ENCODE peak calls at places on chromosomes 3 and 15, in four cellular contexts. O is IMR-90, W is fibroblast of lung, F is psoas muscle. D is an unnamed sample.

GRCh38 chr15:77907824-77908751 is 169.4 kb downstream of the TBC1D2B start:
- DNase-seq in O (peak; percentile 18), F (no peak), W (peak; percentile 46), D (peak; percentile 72)

GRCh38 chr3:190205739-190206138 is 85.0 kb upstream of the P3H2 start:
- DNase-seq in F (no peak), O (peak; percentile 92), W (peak; percentile 52), D (no peak)

GRCh38 chr3:53842436-53843194 is 3.6 kb downstream of the CHDH start:
- DNase-seq in F (no peak), W (no peak), O (peak; percentile 23), D (no peak)

GRCh38 chr15:67465196-67465952 is 55.6 kb upstream of the C15orf61 start:
- DNase-seq in F (no peak), O (no peak), W (no peak), D (no peak)

GRCh38 chr15:24659622-24660021 is 16.0 kb upstream of the NPAP1 start:
- DNase-seq in F (no peak), O (no peak), W (no peak), D (no peak)

GRCh38 chr3:30747771-30748281 is 141.4 kb downstream of the TGFBR2 start:
- DNase-seq in F (no peak), O (peak; percentile 79), W (peak; percentile 58), D (no peak)

GRCh38 chr3:159996018-159996417 is 7.4 kb downstream of the IL12A start:
- DNase-seq in O (peak; percentile 67), W (peak; percentile 42), F (no peak), D (no peak)

GRCh38 chr3:173003471-173003870 is 137.6 kb downstream of the SPATA16 start:
- DNase-seq in F (no peak), W (no peak), O (no peak), D (no peak)

GRCh38 chr15:50506121-50506520 is 40.3 kb downstream of the USP50 start:
- DNase-seq in F (no peak), O (no peak), W (no peak), D (no peak)

GRCh38 chr3:45343947-45344346 is 44.4 kb upstream of the LARS2 start:
- DNase-seq in W (peak; percentile 19), O (peak; percentile 18), F (no peak), D (no peak)

GRCh38 chr3:122929576-122930365 is 97.8 kb downstream of the SEMA5B start:
- DNase-seq in O (no peak), W (no peak), F (no peak), D (no peak)

GRCh38 chr15:63191895-63192603 is 2.6 kb downstream of the RAB8B start:
- DNase-seq in F (no peak), W (no peak), O (no peak), D (no peak)
- H3K4me1 ChIP-seq in F (peaks cover 26% of the 10 kb centered on the region), W (peaks cover 18% of the 10 kb centered on the region), O (peaks cover 15% of the 10 kb centered on the region), D (peaks cover 66% of the 10 kb centered on the region)

GRCh38 chr3:16482770-16483531 is 30.5 kb downstream of the RFTN1 start:
- DNase-seq in W (no peak), O (peak; percentile 39), F (no peak), D (no peak)

GRCh38 chr3:16481570-16481897 is 32.0 kb downstream of the RFTN1 start:
- DNase-seq in W (no peak), O (no peak), F (no peak), D (no peak)

GRCh38 chr3:16478516-16478915 is 35.0 kb downstream of the RFTN1 start:
- DNase-seq in O (peak; percentile 91), W (peak; percentile 55), F (no peak), D (no peak)

GRCh38 chr3:16482194-16482769 is 31.2 kb downstream of the RFTN1 start:
- DNase-seq in O (no peak), F (no peak), W (no peak), D (no peak)

DNA sequence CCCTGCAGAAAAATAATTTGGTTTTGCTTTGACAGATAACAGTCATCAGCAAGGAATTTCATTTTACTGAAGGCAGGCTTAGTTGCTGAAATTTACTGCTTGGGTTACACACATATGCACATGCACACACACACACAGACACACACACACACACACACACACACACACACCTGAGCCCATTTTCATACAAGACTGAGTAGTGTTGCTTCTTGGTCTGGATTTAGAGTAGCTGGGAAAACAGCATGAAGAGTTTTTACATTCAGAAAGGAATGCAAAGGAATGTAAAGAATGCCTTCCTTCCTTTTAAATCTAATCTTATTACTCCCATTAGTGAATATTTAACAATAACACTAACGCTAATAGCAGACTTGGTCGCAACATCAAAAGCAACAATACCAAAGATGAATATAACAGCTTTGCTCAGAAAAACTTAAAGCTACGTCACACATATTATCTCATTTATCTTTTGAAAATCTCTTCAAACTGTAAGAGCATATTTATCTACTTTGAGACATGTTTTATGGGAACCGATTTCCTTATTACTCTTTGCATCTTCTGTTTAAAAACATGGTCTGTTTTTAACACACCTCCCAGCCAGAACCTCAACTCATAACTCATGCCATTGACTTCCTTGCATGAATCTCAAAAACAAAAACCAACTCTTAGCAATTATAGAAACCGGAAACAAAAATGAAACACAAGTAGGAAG is 32.5 kb downstream of the RFTN1 start:
- DNase-seq in F (no peak), O (peak; percentile 70), W (peak; percentile 31), D (no peak)
- H3K4me1 ChIP-seq in F (peaks cover 33% of the 10 kb centered on the region), O (peaks cover 44% of the 10 kb centered on the region), W (peaks cover 28% of the 10 kb centered on the region), D (peaks cover 23% of the 10 kb centered on the region)

GRCh38 chr3:79568938-79569337 is 198.9 kb downstream of the ROBO1 start:
- DNase-seq in W (no peak), F (no peak), O (no peak), D (no peak)
- H3K4me1 ChIP-seq in W (no peaks in the 10 kb centered on the region), F (no peaks in the 10 kb centered on the region), O (no peaks in the 10 kb centered on the region), D (no peaks in the 10 kb centered on the region)

DNA sequence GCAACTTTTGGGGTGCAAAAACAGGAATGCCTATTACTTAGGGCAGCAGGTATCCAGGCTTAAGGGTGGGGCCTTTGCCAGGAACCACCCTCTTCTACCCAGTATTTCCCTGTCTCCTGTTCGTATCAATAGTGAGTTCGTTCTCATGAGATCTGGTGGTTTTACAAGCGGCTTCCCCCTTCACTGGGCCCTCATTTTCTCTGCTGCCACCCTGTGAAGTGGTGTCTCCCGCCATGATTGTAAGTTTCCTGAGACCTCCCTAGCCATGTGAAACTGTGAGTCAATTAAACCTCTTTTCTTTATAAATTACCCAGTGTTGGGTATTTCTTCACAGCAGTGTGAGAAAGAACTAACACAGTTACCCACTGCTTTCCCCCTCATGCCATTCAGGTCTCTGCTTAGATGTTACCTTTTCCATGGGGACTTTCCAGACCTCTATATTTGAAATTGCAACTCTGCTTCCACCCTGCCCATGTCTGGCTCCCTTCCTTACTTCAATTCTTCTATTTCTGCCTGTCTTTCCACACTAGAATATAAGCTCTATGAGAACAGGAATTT is 23.9 kb upstream of the TRA2B start:
- DNase-seq in F (no peak), O (no peak), W (no peak), D (no peak)
- H3K4me1 ChIP-seq in F (peaks cover 11% of the 10 kb centered on the region), O (peaks cover 6% of the 10 kb centered on the region), W (no peaks in the 10 kb centered on the region), D (peaks cover 19% of the 10 kb centered on the region)

DNA sequence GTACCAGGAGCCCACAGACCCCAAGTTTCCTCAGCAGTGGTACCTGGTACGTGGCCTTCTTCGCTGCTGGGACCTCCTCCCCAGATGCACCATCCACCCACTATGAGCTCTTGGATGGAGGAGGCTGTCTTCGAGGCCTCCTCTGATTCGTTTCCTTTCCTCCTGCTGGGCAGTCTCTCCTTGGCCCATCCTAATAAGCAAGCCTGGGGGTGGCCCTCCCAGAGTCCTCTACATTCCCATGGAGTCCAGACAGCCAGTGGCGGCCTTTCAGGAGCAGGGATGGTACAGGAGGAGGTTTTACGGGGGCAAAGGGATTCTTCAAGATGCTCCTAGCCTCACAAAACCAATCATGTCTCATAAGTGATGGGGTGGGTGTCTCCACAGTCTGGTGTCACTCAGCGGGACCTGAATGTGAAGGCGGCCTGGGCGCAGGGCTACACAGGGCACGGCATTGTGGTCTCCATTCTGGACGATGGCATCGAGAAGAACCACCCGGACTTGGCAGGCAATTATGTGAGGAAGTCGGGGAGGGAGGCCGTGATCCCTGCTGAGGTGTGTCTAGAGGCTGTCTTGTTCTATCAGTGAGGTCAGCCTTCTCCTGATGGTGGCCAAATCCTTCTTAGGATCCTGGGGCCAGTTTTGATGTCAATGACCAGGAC is 7.7 kb upstream of the FES start:
- DNase-seq in O (no peak), F (no peak), W (no peak), D (no peak)
- H3K4me1 ChIP-seq in O (peaks cover 20% of the 10 kb centered on the region), F (peaks cover 20% of the 10 kb centered on the region), W (peaks cover 10% of the 10 kb centered on the region), D (peaks cover 26% of the 10 kb centered on the region)

GRCh38 chr15:41943543-41944312 is 28.6 kb downstream of the EHD4 start:
- DNase-seq in F (no peak), O (no peak), W (no peak), D (peak; percentile 71)

GRCh38 chr15:41942886-41943285 is 29.5 kb downstream of the EHD4 start:
- DNase-seq in W (no peak), F (no peak), O (no peak), D (no peak)

GRCh38 chr15:41945701-41946100 is 26.7 kb downstream of the EHD4 start:
- DNase-seq in W (no peak), F (no peak), O (no peak), D (peak; percentile 37)

GRCh38 chr15:41945221-41945620 is 27.1 kb downstream of the EHD4 start:
- DNase-seq in F (no peak), W (no peak), O (no peak), D (peak; percentile 58)

DNA sequence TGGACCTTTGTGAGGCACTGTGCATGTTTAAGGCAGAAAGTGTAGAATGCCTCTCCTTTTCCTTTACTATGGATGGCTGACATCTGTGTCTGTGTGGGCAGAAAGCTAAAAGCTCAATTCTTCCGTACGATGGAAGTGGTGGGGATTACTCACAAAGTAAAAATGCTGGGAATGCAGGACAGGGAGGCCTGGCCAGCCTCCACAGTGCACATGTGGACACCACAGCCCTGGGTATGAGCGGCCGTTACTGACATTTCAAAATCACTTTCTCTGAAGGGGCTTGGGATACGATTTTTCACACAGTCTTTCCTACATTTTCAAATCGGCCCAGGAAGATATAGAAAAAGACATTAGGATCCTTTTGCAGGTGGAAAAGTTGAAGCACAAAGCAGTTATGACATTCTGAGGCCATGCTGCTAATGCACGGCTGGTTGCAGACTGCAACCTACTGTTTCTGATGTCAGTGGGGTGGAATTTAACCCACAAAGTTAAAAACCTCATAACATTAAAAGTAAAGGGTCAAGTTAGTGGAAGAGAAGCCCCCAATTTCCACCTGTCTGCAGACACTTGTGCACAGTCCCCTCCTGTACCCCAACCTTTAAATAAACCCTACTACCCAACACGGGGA is 27.9 kb downstream of the EHD4 start:
- DNase-seq in O (peak; percentile 94), W (peak; percentile 89), F (peak; percentile 69), D (peak; percentile 72)
- H3K4me1 ChIP-seq in O (peaks cover 46% of the 10 kb centered on the region), W (peaks cover 40% of the 10 kb centered on the region), F (peaks cover 3% of the 10 kb centered on the region), D (peaks cover 43% of the 10 kb centered on the region)

D was measured in suprapubic skin.